ENCODE peak calls at places on chromosomes 1 and 21, in seven cellular contexts. O is stimulated activated CD4-positive, alpha-beta T cell treated with anti-CD3 and anti-CD28 coated beads, TNF-alpha, amount 100 ng/mL, for 4 hours; J is IMR-90; A is activated CD4-positive, alpha-beta T cell treated with anti-CD3 and anti-CD28 coated beads for 24 hours; C is HEK293T; D is NCI-H345; K is KG1. M is an unnamed sample.

GRCh38 chr1:66436378-66437135 is 97.4 kb upstream of the SGIP1 start:
- DNase-seq in D (no peak), K (no peak), J (peak), O (peak), A (peak), C (peak), M (no peak)

GRCh38 chr1:218521414-218522169 is 176.5 kb downstream of the TGFB2 start:
- DNase-seq in J (peak), O (no peak), D (peak), C (peak), K (no peak), A (peak), M (no peak)

GRCh38 chr1:79422726-79423125 is 416.2 kb upstream of the ADGRL4 start:
- DNase-seq in A (no peak), C (no peak), O (no peak), J (no peak), D (no peak), K (no peak), M (no peak)

GRCh38 chr21:16794944-16795343 is 717.9 kb upstream of the CXADR start:
- DNase-seq in C (no peak), K (no peak), J (peak), D (no peak), A (no peak), O (no peak), M (no peak)

GRCh38 chr1:39395357-39395831 is 96.0 kb upstream of the BMP8A start:
- DNase-seq in O (no peak), D (no peak), K (no peak), A (no peak), C (no peak), J (peak), M (no peak)

GRCh38 chr1:193221641-193222040 is 35.2 kb upstream of the B3GALT2 start:
- DNase-seq in C (no peak), K (no peak), D (no peak), A (no peak), J (no peak), O (no peak), M (no peak)

GRCh38 chr1:63621698-63622097 is 28.5 kb downstream of the PGM1 start:
- DNase-seq in C (no peak), J (peak), A (no peak), K (no peak), D (no peak), O (no peak), M (no peak)

GRCh38 chr1:234915923-234916675 is 212.5 kb downstream of the TOMM20 start:
- DNase-seq in A (no peak), K (no peak), O (no peak), J (no peak), D (peak), C (no peak), M (peak)

GRCh38 chr1:39105061-39105840 is 79.1 kb downstream of the NDUFS5 start:
- DNase-seq in C (peak), K (no peak), A (peak), D (peak), O (peak), J (peak), M (peak)

GRCh38 chr21:39071623-39072214 is 111.5 kb downstream of the PSMG1 start:
- DNase-seq in J (peak), D (no peak), A (no peak), O (no peak), K (no peak), C (no peak), M (no peak)

GRCh38 chr1:51734899-51735745 is 118.2 kb downstream of the OSBPL9 start:
- DNase-seq in J (no peak), A (no peak), K (no peak), D (no peak), C (no peak), O (no peak), M (no peak)

GRCh38 chr1:44602675-44603610 is 71.3 kb downstream of the TMEM53 start:
- DNase-seq in D (peak), J (no peak), A (no peak), C (no peak), O (no peak), K (no peak), M (no peak)

GRCh38 chr1:170155055-170155454 is 9.3 kb downstream of the NTMT2 start:
- DNase-seq in A (no peak), D (no peak), O (no peak), K (no peak), J (no peak), C (no peak), M (no peak)

GRCh38 chr1:9530320-9530719 is 8.9 kb upstream of the SLC25A33 start:
- DNase-seq in D (no peak), J (no peak), A (no peak), C (no peak), K (no peak), O (no peak), M (no peak)

M was measured in mesenteric fat pad.